ENCODE peak calls at places on chromosomes 13 and 19, in eight cellular contexts. H is thoracic aorta, T is GM06990, C is GM12865, D is H7, L is kidney, N is foreskin fibroblast, F is heart left ventricle. Z is an unnamed sample.

GRCh38 chr19:19417618-19418270 is 12.3 kb downstream of the GATAD2A start:
- DNase-seq in H (no peak), T (no peak), C (no peak), D (no peak), L (peak), N (no peak), F (no peak), Z (no peak)

GRCh38 chr19:40718774-40719391 is 2.0 kb downstream of the ITPKC start:
- DNase-seq in H (no peak), T (peak), C (peak), D (peak), L (peak), N (peak), F (peak), Z (no peak)

GRCh38 chr13:72453161-72453560 is 274.3 kb downstream of the MZT1 start:
- DNase-seq in H (no peak), T (no peak), C (no peak), D (no peak), L (no peak), N (no peak), F (no peak), Z (no peak)

GRCh38 chr19:33473644-33474305 is 47.8 kb downstream of the PEPD start:
- DNase-seq in H (no peak), T (no peak), C (no peak), D (no peak), L (no peak), N (peak), F (peak), Z (no peak)

GRCh38 chr13:97395437-97396136 is 38.4 kb upstream of the RAP2A start:
- DNase-seq in H (no peak), T (no peak), C (no peak), D (no peak), L (no peak), N (peak), F (no peak), Z (no peak)

GRCh38 chr13:46172531-46172991 is 9.4 kb downstream of the LCP1 start:
- DNase-seq in H (no peak), T (no peak), C (peak), D (no peak), L (no peak), N (no peak), F (no peak), Z (no peak)

GRCh38 chr13:83248751-83249150 is 633.5 kb downstream of the SLITRK1 start:
- DNase-seq in H (no peak), T (no peak), C (no peak), D (no peak), L (no peak), N (no peak), F (no peak), Z (no peak)

GRCh38 chr19:7845390-7846179 is 15.6 kb downstream of the EVI5L start:
- DNase-seq in H (no peak), T (no peak), C (no peak), D (peak), L (no peak), N (no peak), F (no peak), Z (no peak)

GRCh38 chr13:75181906-75182305 is 300.1 kb downstream of the TBC1D4 start:
- DNase-seq in H (no peak), T (no peak), C (no peak), D (no peak), L (no peak), N (peak), F (no peak), Z (no peak)

GRCh38 chr19:45468159-45468651 is 409 bp downstream of the FOSB start:
- DNase-seq in H (no peak), T (peak), C (peak), D (peak), L (peak), N (peak), F (peak), Z (no peak)

GRCh38 chr19:29593869-29594268 is 12.2 kb upstream of the POP4 start:
- DNase-seq in H (no peak), T (no peak), C (no peak), D (no peak), L (no peak), N (no peak), F (no peak), Z (no peak)

GRCh38 chr19:13817018-13817614 is 21.9 kb downstream of the ZSWIM4 start:
- DNase-seq in H (no peak), T (peak), C (no peak), D (peak), L (no peak), N (no peak), F (no peak), Z (no peak)

GRCh38 chr13:99528547-99528946 is 27.3 kb downstream of the TM9SF2 start:
- DNase-seq in H (no peak), T (no peak), C (peak), D (no peak), L (no peak), N (peak), F (no peak), Z (no peak)

GRCh38 chr19:29831686-29832085 is 19.9 kb downstream of the CCNE1 start:
- DNase-seq in H (no peak), T (no peak), C (no peak), D (no peak), L (no peak), N (no peak), F (no peak), Z (no peak)

GRCh38 chr13:99434258-99434788 is 66.9 kb upstream of the TM9SF2 start:
- DNase-seq in H (no peak), T (no peak), C (peak), D (peak), L (no peak), N (no peak), F (no peak), Z (no peak)

GRCh38 chr19:677601-678380 is 1.6 kb downstream of the FSTL3 start:
- DNase-seq in H (no peak), T (no peak), C (no peak), D (peak), L (peak), N (peak), F (no peak), Z (no peak)
- H3K4me3 ChIP-seq in H (peak), T (peak), C (no peak), D (no peak), L (no peak), N (peak), F (peak), Z (peak)

GRCh38 chr13:30870049-30870884 is 35.8 kb upstream of the MEDAG start:
- DNase-seq in H (peak), T (peak), C (peak), D (peak), L (peak), N (peak), F (peak), Z (peak)
- H3K4me3 ChIP-seq in H (peak), T (no peak), C (no peak), D (peak), L (no peak), N (no peak), F (no peak), Z (peak)

GRCh38 chr19:56398809-56399208 is 5.3 kb upstream of the ZNF583 start:
- DNase-seq in H (no peak), T (no peak), C (no peak), D (no peak), L (no peak), N (no peak), F (no peak), Z (no peak)

GRCh38 chr19:56393119-56394012 is at the start of gene ZNF582:
- DNase-seq in H (peak), T (peak), C (peak), D (peak), L (peak), N (peak), F (peak), Z (peak)
- H3K4me3 ChIP-seq in H (peak), T (peak), C (peak), D (peak), L (peak), N (peak), F (peak), Z (peak)

DNA sequence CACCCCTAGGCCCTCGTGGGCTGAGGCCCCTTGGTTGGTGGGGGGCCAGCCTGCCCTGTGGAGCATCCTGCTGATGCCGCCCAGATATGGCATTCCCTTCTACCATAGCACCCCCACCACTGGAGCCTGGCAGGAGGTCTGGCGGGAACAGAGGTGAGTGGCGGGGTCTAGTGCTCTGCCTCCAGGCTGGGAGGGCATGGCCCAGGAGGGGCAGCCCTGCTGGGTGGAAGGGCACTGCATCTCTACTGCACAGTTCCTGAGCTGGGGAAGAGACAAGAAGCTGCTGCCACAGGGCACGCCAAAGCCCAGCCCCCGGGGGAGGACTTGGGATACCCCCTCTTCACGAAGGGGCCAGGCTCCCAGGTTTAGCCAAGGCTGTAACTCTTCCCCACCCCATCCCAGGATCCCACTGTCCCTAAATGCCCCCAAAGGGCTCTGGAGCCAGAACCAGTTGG is 2.4 kb upstream of the KMT2B start:
- DNase-seq in H (no peak), T (no peak), C (no peak), D (peak), L (peak), N (no peak), F (no peak), Z (no peak)
- H3K4me3 ChIP-seq in H (no peak), T (peak), C (peak), D (peak), L (no peak), N (peak), F (no peak), Z (peak)

GRCh38 chr19:952049-952679 is 26.3 kb downstream of the ARID3A start:
- DNase-seq in H (no peak), T (no peak), C (peak), D (no peak), L (no peak), N (no peak), F (no peak), Z (no peak)

GRCh38 chr19:954272-954671 is 28.4 kb downstream of the ARID3A start:
- DNase-seq in H (no peak), T (no peak), C (no peak), D (no peak), L (no peak), N (no peak), F (no peak), Z (no peak)

GRCh38 chr19:953501-954271 is 27.9 kb downstream of the ARID3A start:
- DNase-seq in H (no peak), T (no peak), C (no peak), D (no peak), L (no peak), N (no peak), F (no peak), Z (no peak)

GRCh38 chr19:954672-955494 is 29.0 kb downstream of the ARID3A start:
- DNase-seq in H (no peak), T (peak), C (peak), D (peak), L (no peak), N (no peak), F (no peak), Z (no peak)

GRCh38 chr19:952680-953500 is 27.1 kb downstream of the ARID3A start:
- DNase-seq in H (no peak), T (no peak), C (peak), D (peak), L (peak), N (no peak), F (no peak), Z (no peak)
- H3K4me3 ChIP-seq in H (no peak), T (peak), C (peak), D (peak), L (no peak), N (peak), F (no peak), Z (no peak)

GRCh38 chr19:55529636-55530230 is 7.2 kb downstream of the SBK2 start:
- DNase-seq in H (no peak), T (no peak), C (no peak), D (peak), L (no peak), N (no peak), F (no peak), Z (no peak)

GRCh38 chr19:55528030-55528801 is 8.7 kb downstream of the SBK2 start:
- DNase-seq in H (no peak), T (no peak), C (no peak), D (peak), L (no peak), N (peak), F (no peak), Z (no peak)

GRCh38 chr19:55527197-55528029 is 9.5 kb downstream of the SBK2 start:
- DNase-seq in H (no peak), T (no peak), C (no peak), D (no peak), L (no peak), N (no peak), F (no peak), Z (no peak)

GRCh38 chr19:55525289-55526101 is 11.4 kb downstream of the SBK2 start:
- DNase-seq in H (no peak), T (no peak), C (no peak), D (peak), L (no peak), N (no peak), F (no peak), Z (no peak)

GRCh38 chr19:55526216-55527196 is 10.4 kb downstream of the SBK2 start:
- DNase-seq in H (no peak), T (no peak), C (no peak), D (peak), L (peak), N (peak), F (peak), Z (no peak)
- H3K4me3 ChIP-seq in H (no peak), T (no peak), C (no peak), D (no peak), L (no peak), N (no peak), F (no peak), Z (no peak)

GRCh38 chr13:50797081-50797480 is 46.4 kb downstream of the DLEU7 start:
- DNase-seq in H (no peak), T (no peak), C (no peak), D (no peak), L (no peak), N (no peak), F (no peak), Z (no peak)

GRCh38 chr13:50801087-50801931 is 42.2 kb downstream of the DLEU7 start:
- DNase-seq in H (no peak), T (peak), C (peak), D (peak), L (no peak), N (peak), F (peak), Z (peak)

GRCh38 chr13:50796463-50796862 is 47.0 kb downstream of the DLEU7 start:
- DNase-seq in H (no peak), T (no peak), C (no peak), D (no peak), L (no peak), N (no peak), F (no peak), Z (no peak)

GRCh38 chr13:50798923-50799322 is 44.6 kb downstream of the DLEU7 start:
- DNase-seq in H (no peak), T (no peak), C (no peak), D (no peak), L (no peak), N (peak), F (no peak), Z (peak)

GRCh38 chr13:50800091-50800739 is 43.3 kb downstream of the DLEU7 start:
- DNase-seq in H (no peak), T (no peak), C (no peak), D (no peak), L (no peak), N (no peak), F (no peak), Z (no peak)
- H3K4me3 ChIP-seq in H (no peak), T (no peak), C (no peak), D (no peak), L (no peak), N (no peak), F (no peak), Z (no peak)